ENCODE peak calls at places on chromosomes 4 and X, in nine cellular contexts. I is H1; P is psoas muscle; Q is lower lobe of right lung; V is HFFc6; G is WTC11; S is CD4-positive, alpha-beta T cell; Z is neural crest cell; E is IMR-90. R is an unnamed sample.

GRCh38 chr4:61638600-61638999 is 438.5 kb downstream of the ADGRL3 start:
- DNase-seq in I (no peak), P (no peak), Q (no peak), V (no peak), G (no peak), S (no peak), Z (no peak), E (peak; percentile 88), R (no peak)

GRCh38 chr4:73599182-73599581 is 21.1 kb downstream of the RASSF6 start:
- DNase-seq in I (no peak), P (no peak), Q (no peak), V (no peak), G (peak; percentile 40), S (no peak), Z (no peak), E (peak; percentile 73), R (no peak)

GRCh38 chr4:48991357-48991756 is 5.3 kb downstream of the CWH43 start:
- DNase-seq in I (no peak), P (no peak), Q (no peak), V (no peak), G (no peak), S (no peak), Z (no peak), E (no peak), R (no peak)

GRCh38 chrX:120790552-120790951 is 85.1 kb downstream of the CT47B1 start:
- DNase-seq in I (no peak), P (no peak), Q (no peak), V (no peak), G (no peak), S (no peak), Z (no peak), E (no peak), R (no peak)

GRCh38 chrX:71911023-71911730 is 532 bp downstream of the NHSL2 start:
- DNase-seq in I (no peak), P (peak; percentile 21), Q (no peak), V (no peak), G (peak; percentile 73), S (no peak), Z (peak; percentile 31), E (no peak), R (no peak)

GRCh38 chr4:133147365-133147821 is 1.7 kb upstream of the PCDH10 start:
- DNase-seq in I (no peak), P (no peak), Q (no peak), V (no peak), G (no peak), S (no peak), Z (peak; percentile 6), E (no peak), R (no peak)

GRCh38 chrX:150899191-150899757 is 806 bp upstream of the CD99L2 start:
- DNase-seq in I (no peak), P (peak; percentile 35), Q (peak; percentile 67), V (peak; percentile 5), G (peak; percentile 40), S (peak; percentile 1), Z (peak; percentile 5), E (peak; percentile 6), R (peak; percentile 89)

GRCh38 chr4:150722908-150723362 is 141.0 kb downstream of the MAB21L2 start:
- DNase-seq in I (no peak), P (peak; percentile 61), Q (peak; percentile 79), V (no peak), G (no peak), S (no peak), Z (no peak), E (no peak), R (peak; percentile 8)

GRCh38 chr4:25536577-25537325 is 118.9 kb upstream of the SLC34A2 start:
- DNase-seq in I (no peak), P (no peak), Q (no peak), V (no peak), G (no peak), S (no peak), Z (no peak), E (no peak), R (no peak)

GRCh38 chr4:100790838-100791615 is 273.2 kb upstream of the EMCN start:
- DNase-seq in I (no peak), P (no peak), Q (no peak), V (no peak), G (no peak), S (no peak), Z (no peak), E (no peak), R (no peak)

GRCh38 chr4:6258741-6259140 is 10.9 kb upstream of the WFS1 start:
- DNase-seq in I (no peak), P (no peak), Q (no peak), V (no peak), G (no peak), S (no peak), Z (no peak), E (no peak), R (peak; percentile 36)

GRCh38 chr4:184318852-184319251 is 101.2 kb upstream of the ENPP6 start:
- DNase-seq in I (no peak), P (no peak), Q (no peak), V (no peak), G (no peak), S (no peak), Z (no peak), E (no peak), R (no peak)

GRCh38 chr4:169268951-169269781 is 1.6 kb downstream of the SH3RF1 start:
- DNase-seq in I (no peak), P (peak; percentile 13), Q (no peak), V (peak; percentile 89), G (no peak), S (no peak), Z (no peak), E (peak; percentile 87), R (peak; percentile 95)

GRCh38 chrX:151796576-151796975 is 62.0 kb downstream of the CNGA2 start:
- DNase-seq in I (no peak), P (no peak), Q (no peak), V (no peak), G (no peak), S (no peak), Z (no peak), E (no peak), R (no peak)

GRCh38 chrX:50081282-50081955 is 119.4 kb downstream of the AKAP4 start:
- DNase-seq in I (no peak), P (peak; percentile 23), Q (peak; percentile 62), V (no peak), G (peak; percentile 33), S (no peak), Z (no peak), E (peak; percentile 13), R (no peak)

GRCh38 chrX:48917139-48917980 is 1.5 kb downstream of the PIM2 start:
- DNase-seq in I (peak; percentile 68), P (peak; percentile 87), Q (peak; percentile 92), V (peak; percentile 83), G (peak; percentile 87), S (peak; percentile 84), Z (peak; percentile 84), E (peak; percentile 85), R (peak; percentile 95)

DNA sequence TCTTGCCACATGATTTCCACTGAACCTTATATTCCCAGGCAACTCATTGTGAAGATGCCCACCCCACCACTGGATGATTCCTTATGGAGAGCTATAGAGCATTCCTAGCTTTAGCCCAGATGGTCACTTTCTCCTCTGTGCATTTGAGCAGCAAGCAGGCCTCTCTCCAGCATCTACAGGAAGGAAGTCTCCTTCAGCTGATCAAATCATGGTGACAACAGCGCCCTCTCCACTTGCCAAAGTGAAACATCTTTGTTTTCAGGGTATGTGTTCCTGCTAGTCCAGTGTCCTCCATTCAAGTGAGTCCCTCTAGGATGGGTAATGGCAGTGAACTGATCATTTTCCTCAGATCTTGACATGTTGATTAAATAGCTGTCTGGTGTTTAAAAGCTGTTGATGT is 10.9 kb upstream of the SYTL5 start:
- DNase-seq in I (no peak), P (no peak), Q (no peak), V (no peak), G (no peak), S (no peak), Z (no peak), E (no peak), R (peak; percentile 65)
- TF ChIP-seq CTCF in I (no peak), P (no peak), Q (no peak), V (no peak), G (no peak), S (no peak), Z (no peak), E (no peak), R (no peak)

GRCh38 chr4:173538903-173539445 is 8.9 kb upstream of the HAND2 start:
- DNase-seq in I (no peak), P (no peak), Q (no peak), V (no peak), G (no peak), S (no peak), Z (no peak), E (no peak), R (no peak)

GRCh38 chr4:173536808-173537429 is 6.9 kb upstream of the HAND2 start:
- DNase-seq in I (no peak), P (no peak), Q (no peak), V (no peak), G (peak; percentile 81), S (no peak), Z (peak; percentile 23), E (no peak), R (peak; percentile 63)

GRCh38 chr4:173539986-173540385 is 10.0 kb upstream of the HAND2 start:
- DNase-seq in I (no peak), P (no peak), Q (no peak), V (no peak), G (no peak), S (no peak), Z (no peak), E (no peak), R (no peak)

GRCh38 chr4:173537628-173538147 is 7.7 kb upstream of the HAND2 start:
- DNase-seq in I (no peak), P (no peak), Q (no peak), V (no peak), G (no peak), S (no peak), Z (no peak), E (no peak), R (no peak)

GRCh38 chr4:173538148-173538902 is 8.3 kb upstream of the HAND2 start:
- DNase-seq in I (no peak), P (no peak), Q (no peak), V (no peak), G (peak; percentile 49), S (no peak), Z (no peak), E (no peak), R (peak; percentile 74)
- TF ChIP-seq CTCF in I (no peak), P (no peak), Q (no peak), V (no peak), G (no peak), S (no peak), Z (no peak), E (no peak), R (no peak)

DNA sequence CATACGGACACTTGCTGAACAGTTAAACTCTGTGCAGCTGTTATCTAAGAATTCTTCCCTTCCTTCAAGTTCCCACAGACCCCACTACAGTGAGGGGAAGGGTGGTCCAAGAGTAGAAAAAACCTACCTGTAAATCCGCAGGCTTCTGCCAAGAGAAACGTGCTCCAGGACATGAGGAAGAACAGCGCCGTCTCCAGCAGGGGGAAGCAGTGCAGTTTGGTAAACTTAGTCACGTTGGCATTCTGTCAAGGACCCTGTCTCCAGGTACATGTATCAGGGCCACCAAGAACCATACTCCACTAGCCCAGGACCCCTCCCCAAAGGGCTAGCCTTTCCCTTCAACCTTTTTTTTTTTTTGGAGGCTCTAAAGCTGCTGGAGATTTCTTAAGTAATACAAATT is 79.9 kb downstream of the CHST7 start:
- DNase-seq in I (no peak), P (no peak), Q (peak; percentile 41), V (no peak), G (peak; percentile 54), S (no peak), Z (no peak), E (peak; percentile 4), R (no peak)
- TF ChIP-seq CTCF in I (peak; percentile 43), P (peak; percentile 13), Q (peak; percentile 28), V (peak; percentile 39), G (no peak), S (no peak), Z (peak; percentile 42), E (no peak), R (peak; percentile 31)

GRCh38 chrX:8455600-8455999 is 9.0 kb upstream of the VCX3B start:
- DNase-seq in I (no peak), P (no peak), Q (no peak), V (no peak), G (no peak), S (no peak), Z (no peak), E (no peak), R (no peak)
- TF ChIP-seq CTCF in I (peak; percentile 32), P (no peak), Q (no peak), V (no peak), G (no peak), S (no peak), Z (peak; percentile 33), E (no peak), R (no peak)

R was measured in osteoblast.